ENCODE peak calls at places on chromosomes 12 and 14, in six cellular contexts. R is HT-29; Y is aorta; Z is activated CD4-positive, CD25-positive, alpha-beta regulatory T cell; P is WTC11; W is M059J. F is an unnamed sample.

GRCh38 chr14:20630340-20631022 is 11.0 kb downstream of the OR6S1 start:
- DNase-seq in R (peak), Y (no peak), Z (no peak), P (peak), W (peak), F (no peak)

GRCh38 chr12:53097207-53097563 is 282 bp upstream of the IGFBP6 start:
- DNase-seq in R (no peak), Y (no peak), Z (no peak), P (peak), W (peak), F (no peak)

GRCh38 chr12:30810918-30811317 is 56.2 kb upstream of the CAPRIN2 start:
- DNase-seq in R (no peak), Y (no peak), Z (no peak), P (no peak), W (no peak), F (no peak)

GRCh38 chr12:116130431-116130830 is 147.1 kb downstream of the MED13L start:
- DNase-seq in R (no peak), Y (no peak), Z (no peak), P (no peak), W (peak), F (no peak)

GRCh38 chr12:53005986-53006809 is at the start of gene EIF4B:
- DNase-seq in R (peak), Y (peak), Z (peak), P (peak), W (peak), F (peak)

GRCh38 chr12:60498656-60499055 is 902.8 kb downstream of the SLC16A7 start:
- DNase-seq in R (no peak), Y (no peak), Z (no peak), P (no peak), W (no peak), F (no peak)

GRCh38 chr14:65151329-65152010 is 49.2 kb upstream of the MAX start:
- DNase-seq in R (no peak), Y (no peak), Z (no peak), P (no peak), W (no peak), F (no peak)

GRCh38 chr12:122354958-122355641 is 67.4 kb downstream of the CLIP1 start:
- DNase-seq in R (no peak), Y (no peak), Z (no peak), P (no peak), W (no peak), F (no peak)

GRCh38 chr14:52080817-52081755 is 12.2 kb upstream of the NID2 start:
- DNase-seq in R (no peak), Y (no peak), Z (no peak), P (no peak), W (peak), F (no peak)

GRCh38 chr12:64737539-64737938 is 21.7 kb downstream of the GNS start:
- DNase-seq in R (no peak), Y (no peak), Z (no peak), P (no peak), W (no peak), F (no peak)

GRCh38 chr14:68794856-68795601 is 2.2 kb upstream of the ZFP36L1 start:
- DNase-seq in R (peak), Y (peak), Z (no peak), P (peak), W (peak), F (no peak)